ENCODE peak calls at places on chromosomes 6 and 20, in seven cellular contexts. One of them, this sample, is unnamed.

GRCh38 chr6:105178110-105178509 is 1.7 kb downstream of the POPDC3 start:
- DNase-seq in GM23248: peak; percentile 95
- DNase-seq in neural progenitor cell: no peak
- DNase-seq in HCT116: no peak
- DNase-seq in MM.1S: no peak
- DNase-seq in hepatocyte: no peak
- DNase-seq in GM23338: no peak
- DNase-seq in this sample: peak; percentile 85

GRCh38 chr6:120384671-120385070 is 949.6 kb downstream of the TBC1D32 start:
- DNase-seq in GM23248: peak; percentile 3
- DNase-seq in neural progenitor cell: no peak
- DNase-seq in HCT116: no peak
- DNase-seq in MM.1S: no peak
- DNase-seq in hepatocyte: no peak
- DNase-seq in GM23338: no peak
- DNase-seq in this sample: peak; percentile 32

GRCh38 chr6:42333622-42334021 is 116.0 kb upstream of the MRPS10 start:
- DNase-seq in GM23248: no peak
- DNase-seq in neural progenitor cell: no peak
- DNase-seq in HCT116: no peak
- DNase-seq in MM.1S: no peak
- DNase-seq in hepatocyte: no peak
- DNase-seq in GM23338: no peak
- DNase-seq in this sample: no peak

GRCh38 chr6:46876126-46876525 is 45.6 kb downstream of the ADGRF5 start:
- DNase-seq in GM23248: peak; percentile 5
- DNase-seq in neural progenitor cell: peak; percentile 52
- DNase-seq in HCT116: peak; percentile 28
- DNase-seq in MM.1S: no peak
- DNase-seq in hepatocyte: no peak
- DNase-seq in GM23338: peak; percentile 73
- DNase-seq in this sample: peak; percentile 99

GRCh38 chr6:150711584-150712501 is 112.2 kb downstream of the PLEKHG1 start:
- DNase-seq in GM23248: no peak
- DNase-seq in neural progenitor cell: no peak
- DNase-seq in HCT116: no peak
- DNase-seq in MM.1S: no peak
- DNase-seq in hepatocyte: no peak
- DNase-seq in GM23338: no peak
- DNase-seq in this sample: no peak

GRCh38 chr6:98633886-98634285 is 200.5 kb upstream of the POU3F2 start:
- DNase-seq in GM23248: no peak
- DNase-seq in neural progenitor cell: no peak
- DNase-seq in HCT116: no peak
- DNase-seq in MM.1S: no peak
- DNase-seq in hepatocyte: no peak
- DNase-seq in GM23338: no peak
- DNase-seq in this sample: peak; percentile 8

GRCh38 chr6:109036588-109037320 is 57.9 kb downstream of the SESN1 start:
- DNase-seq in GM23248: no peak
- DNase-seq in neural progenitor cell: no peak
- DNase-seq in HCT116: no peak
- DNase-seq in MM.1S: peak; percentile 52
- DNase-seq in hepatocyte: no peak
- DNase-seq in GM23338: no peak
- DNase-seq in this sample: no peak

GRCh38 chr6:158232445-158233213 is 64.5 kb downstream of the GTF2H5 start:
- DNase-seq in GM23248: peak; percentile 82
- DNase-seq in neural progenitor cell: peak; percentile 63
- DNase-seq in HCT116: no peak
- DNase-seq in MM.1S: peak; percentile 19
- DNase-seq in hepatocyte: peak; percentile 75
- DNase-seq in GM23338: peak; percentile 61
- DNase-seq in this sample: peak; percentile 51

GRCh38 chr20:17872920-17873319 is 95.7 kb downstream of the SNX5 start:
- DNase-seq in GM23248: peak; percentile 32
- DNase-seq in neural progenitor cell: no peak
- DNase-seq in HCT116: no peak
- DNase-seq in MM.1S: no peak
- DNase-seq in hepatocyte: no peak
- DNase-seq in GM23338: no peak
- DNase-seq in this sample: no peak

GRCh38 chr6:113634352-113635163 is 222.6 kb upstream of the MARCKS start:
- DNase-seq in GM23248: peak; percentile 69
- DNase-seq in neural progenitor cell: no peak
- DNase-seq in HCT116: no peak
- DNase-seq in MM.1S: no peak
- DNase-seq in hepatocyte: no peak
- DNase-seq in GM23338: no peak
- DNase-seq in this sample: peak; percentile 12

GRCh38 chr6:152503541-152503940 is 133.6 kb downstream of the SYNE1 start:
- DNase-seq in GM23248: peak; percentile 60
- DNase-seq in neural progenitor cell: no peak
- DNase-seq in HCT116: no peak
- DNase-seq in MM.1S: no peak
- DNase-seq in hepatocyte: no peak
- DNase-seq in GM23338: no peak
- DNase-seq in this sample: peak; percentile 53

GRCh38 chr20:50664248-50664647 is 27.1 kb downstream of the RIPOR3 start:
- DNase-seq in GM23248: no peak
- DNase-seq in neural progenitor cell: no peak
- DNase-seq in HCT116: no peak
- DNase-seq in MM.1S: no peak
- DNase-seq in hepatocyte: no peak
- DNase-seq in GM23338: no peak
- DNase-seq in this sample: no peak

GRCh38 chr6:54112171-54112650 is 968 bp downstream of the MLIP start:
- DNase-seq in GM23248: peak; percentile 9
- DNase-seq in neural progenitor cell: no peak
- DNase-seq in HCT116: no peak
- DNase-seq in MM.1S: no peak
- DNase-seq in hepatocyte: no peak
- DNase-seq in GM23338: no peak
- DNase-seq in this sample: no peak

GRCh38 chr20:33648396-33649004 is 13.6 kb upstream of the C20orf144 start:
- DNase-seq in GM23248: peak; percentile 58
- DNase-seq in neural progenitor cell: no peak
- DNase-seq in HCT116: no peak
- DNase-seq in MM.1S: no peak
- DNase-seq in hepatocyte: no peak
- DNase-seq in GM23338: no peak
- DNase-seq in this sample: peak; percentile 48

GRCh38 chr6:136521891-136522290 is 28.3 kb downstream of the MAP7 start:
- DNase-seq in GM23248: no peak
- DNase-seq in neural progenitor cell: no peak
- DNase-seq in HCT116: no peak
- DNase-seq in MM.1S: no peak
- DNase-seq in hepatocyte: no peak
- DNase-seq in GM23338: no peak
- DNase-seq in this sample: no peak

GRCh38 chr20:43325926-43326325 is 131.8 kb upstream of the SRSF6 start:
- DNase-seq in GM23248: no peak
- DNase-seq in neural progenitor cell: no peak
- DNase-seq in HCT116: no peak
- DNase-seq in MM.1S: no peak
- DNase-seq in hepatocyte: no peak
- DNase-seq in GM23338: no peak
- DNase-seq in this sample: no peak

GRCh38 chr20:40286991-40287531 is 402.0 kb downstream of the MAFB start:
- DNase-seq in GM23248: no peak
- DNase-seq in neural progenitor cell: no peak
- DNase-seq in HCT116: no peak
- DNase-seq in MM.1S: no peak
- DNase-seq in hepatocyte: peak; percentile 25
- DNase-seq in GM23338: no peak
- DNase-seq in this sample: no peak

GRCh38 chr6:30782425-30783014 is 38.2 kb upstream of the IER3 start:
- DNase-seq in GM23248: peak; percentile 88
- DNase-seq in neural progenitor cell: no peak
- DNase-seq in HCT116: peak; percentile 75
- DNase-seq in MM.1S: no peak
- DNase-seq in hepatocyte: no peak
- DNase-seq in GM23338: no peak
- DNase-seq in this sample: peak; percentile 95

GRCh38 chr6:654136-654535 is 2.8 kb downstream of the HUS1B start:
- DNase-seq in GM23248: no peak
- DNase-seq in neural progenitor cell: no peak
- DNase-seq in HCT116: no peak
- DNase-seq in MM.1S: no peak
- DNase-seq in hepatocyte: no peak
- DNase-seq in GM23338: no peak
- DNase-seq in this sample: no peak

GRCh38 chr20:1437222-1437904 is 29.3 kb downstream of the NSFL1C start:
- DNase-seq in GM23248: peak; percentile 73
- DNase-seq in neural progenitor cell: peak; percentile 75
- DNase-seq in HCT116: peak; percentile 71
- DNase-seq in MM.1S: peak; percentile 78
- DNase-seq in hepatocyte: peak; percentile 81
- DNase-seq in GM23338: peak; percentile 75
- DNase-seq in this sample: peak; percentile 86

GRCh38 chr6:44248579-44248978 is 1.7 kb downstream of the HSP90AB1 start:
- DNase-seq in GM23248: no peak
- DNase-seq in neural progenitor cell: no peak
- DNase-seq in HCT116: no peak
- DNase-seq in MM.1S: no peak
- DNase-seq in hepatocyte: no peak
- DNase-seq in GM23338: no peak
- DNase-seq in this sample: no peak
- H3K27ac ChIP-seq in GM23248: peak overlapping the region; percentile 93
- H3K27ac ChIP-seq in neural progenitor cell: peak overlapping the region; percentile 35
- H3K27ac ChIP-seq in HCT116: peak overlapping the region; percentile 82
- H3K27ac ChIP-seq in MM.1S: peak overlapping the region; percentile 85
- H3K27ac ChIP-seq in hepatocyte: peak overlapping the region; percentile 97
- H3K27ac ChIP-seq in GM23338: peak overlapping the region; percentile 99
- H3K27ac ChIP-seq in this sample: no peak overlapping the region

GRCh38 chr20:20364016-20364746 is 3.7 kb upstream of the INSM1 start:
- DNase-seq in GM23248: no peak
- DNase-seq in neural progenitor cell: peak; percentile 83
- DNase-seq in HCT116: no peak
- DNase-seq in MM.1S: no peak
- DNase-seq in hepatocyte: no peak
- DNase-seq in GM23338: peak; percentile 81
- DNase-seq in this sample: no peak

GRCh38 chr20:20364747-20365558 is 3.0 kb upstream of the INSM1 start:
- DNase-seq in GM23248: no peak
- DNase-seq in neural progenitor cell: peak; percentile 32
- DNase-seq in HCT116: no peak
- DNase-seq in MM.1S: no peak
- DNase-seq in hepatocyte: no peak
- DNase-seq in GM23338: peak; percentile 44
- DNase-seq in this sample: no peak

GRCh38 chr20:20366896-20367680 is 816 bp upstream of the INSM1 start:
- DNase-seq in GM23248: peak; percentile 21
- DNase-seq in neural progenitor cell: peak; percentile 73
- DNase-seq in HCT116: no peak
- DNase-seq in MM.1S: no peak
- DNase-seq in hepatocyte: no peak
- DNase-seq in GM23338: peak; percentile 75
- DNase-seq in this sample: no peak

GRCh38 chr20:20366551-20366895 is 1.4 kb upstream of the INSM1 start:
- DNase-seq in GM23248: no peak
- DNase-seq in neural progenitor cell: no peak
- DNase-seq in HCT116: no peak
- DNase-seq in MM.1S: no peak
- DNase-seq in hepatocyte: no peak
- DNase-seq in GM23338: peak; percentile 4
- DNase-seq in this sample: no peak

DNA sequence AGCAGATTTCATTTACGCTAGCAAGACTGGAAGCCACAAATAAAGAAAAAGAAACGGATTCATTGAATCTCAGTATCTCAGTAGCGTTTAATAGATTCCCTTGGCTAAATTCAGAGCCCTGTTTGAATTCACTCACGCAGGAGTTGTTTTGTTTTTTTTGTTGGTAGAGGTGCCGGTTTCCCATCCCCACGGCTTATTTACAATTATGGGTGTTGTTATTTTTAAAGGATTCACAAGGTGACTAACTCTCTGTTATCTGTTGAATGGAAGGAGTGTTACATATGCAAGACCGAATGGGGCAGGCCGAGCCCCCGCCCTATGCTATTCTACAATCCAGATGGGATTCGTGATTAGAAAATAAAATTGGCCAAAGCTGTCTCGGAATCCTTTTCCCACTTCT is 2.3 kb upstream of the INSM1 start:
- DNase-seq in GM23248: no peak
- DNase-seq in neural progenitor cell: no peak
- DNase-seq in HCT116: no peak
- DNase-seq in MM.1S: no peak
- DNase-seq in hepatocyte: no peak
- DNase-seq in GM23338: peak; percentile 22
- DNase-seq in this sample: no peak
- TF ChIP-seq EZH2 in GM23248: peak; percentile 31
- TF ChIP-seq EZH2 in neural progenitor cell: no peak
- TF ChIP-seq EZH2 in HCT116: no peak
- TF ChIP-seq EZH2 in MM.1S: no peak
- TF ChIP-seq EZH2 in hepatocyte: no peak
- TF ChIP-seq EZH2 in GM23338: peak; percentile 80
- TF ChIP-seq EZH2 in this sample: no peak

DNA sequence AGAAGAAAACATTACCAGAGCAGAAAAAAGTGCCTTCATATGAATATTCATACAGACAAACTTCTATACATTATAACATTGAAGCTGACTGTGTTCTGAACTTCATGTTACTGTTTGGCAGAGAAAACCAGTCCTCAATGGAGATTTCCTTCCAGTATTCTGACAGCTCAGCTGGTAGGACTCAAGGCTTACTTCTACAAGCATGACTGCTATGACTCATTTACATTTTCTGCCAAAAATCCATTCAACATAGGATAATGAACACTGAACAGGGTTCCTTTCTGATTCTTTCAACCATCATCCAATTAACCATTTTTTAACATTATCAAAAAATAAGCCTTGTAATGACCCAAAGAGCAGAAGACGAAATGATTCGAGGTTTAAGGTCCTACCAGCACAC is 25.4 kb downstream of the COL9A1 start:
- DNase-seq in GM23248: peak; percentile 18
- DNase-seq in neural progenitor cell: no peak
- DNase-seq in HCT116: no peak
- DNase-seq in MM.1S: no peak
- DNase-seq in hepatocyte: peak; percentile 21
- DNase-seq in GM23338: no peak
- DNase-seq in this sample: peak; percentile 27
- TF ChIP-seq EZH2phosphoT487 in GM23248: no peak
- TF ChIP-seq EZH2phosphoT487 in neural progenitor cell: no peak
- TF ChIP-seq EZH2phosphoT487 in HCT116: no peak
- TF ChIP-seq EZH2phosphoT487 in MM.1S: no peak
- TF ChIP-seq EZH2phosphoT487 in hepatocyte: no peak
- TF ChIP-seq EZH2phosphoT487 in GM23338: no peak
- TF ChIP-seq EZH2phosphoT487 in this sample: no peak

GRCh38 chr20:3313681-3314080 is 74.7 kb upstream of the SLC4A11 start:
- DNase-seq in GM23248: peak; percentile 15
- DNase-seq in neural progenitor cell: no peak
- DNase-seq in HCT116: no peak
- DNase-seq in MM.1S: no peak
- DNase-seq in hepatocyte: no peak
- DNase-seq in GM23338: no peak
- DNase-seq in this sample: no peak
- H3K27ac ChIP-seq in GM23248: peak overlapping the region; percentile 91
- H3K27ac ChIP-seq in neural progenitor cell: no peak overlapping the region
- H3K27ac ChIP-seq in HCT116: no peak overlapping the region
- H3K27ac ChIP-seq in MM.1S: no peak overlapping the region
- H3K27ac ChIP-seq in hepatocyte: peak overlapping the region; percentile 23
- H3K27ac ChIP-seq in GM23338: no peak overlapping the region
- H3K27ac ChIP-seq in this sample: no peak overlapping the region